ENCODE peak calls at places on chromosomes 3 and 15, in eight cellular contexts. One of them, this sample, is unnamed.

GRCh38 chr15:69725210-69725609 is 272.6 kb downstream of the RPLP1 start:
- DNase-seq in SK-N-SH: no peak
- DNase-seq in stomach: no peak
- DNase-seq in endothelial cell: no peak
- DNase-seq in stimulated activated naive CD8-positive, alpha-beta T cell treated with anti-CD3 and anti-CD28 coated beads, Interleukin-15, Interleukin-2, amounts not matched to agents 100 U/mL and 50 U/mL, for 24 hours: no peak
- DNase-seq in thoracic aorta: no peak
- DNase-seq in glutamatergic neuron: no peak
- DNase-seq in activated CD8-positive, alpha-beta memory T cell treated with anti-CD3 and anti-CD28 coated beads for 1 hour: no peak
- DNase-seq in this sample: no peak

GRCh38 chr15:58227706-58228543 is 89.7 kb downstream of the AQP9 start:
- DNase-seq in thoracic aorta: peak; percentile 44
- DNase-seq in stimulated activated naive CD8-positive, alpha-beta T cell treated with anti-CD3 and anti-CD28 coated beads, Interleukin-15, Interleukin-2, amounts not matched to agents 100 U/mL and 50 U/mL, for 24 hours: peak; percentile 76
- DNase-seq in stomach: peak; percentile 78
- DNase-seq in endothelial cell: peak; percentile 79
- DNase-seq in activated CD8-positive, alpha-beta memory T cell treated with anti-CD3 and anti-CD28 coated beads for 1 hour: peak; percentile 43
- DNase-seq in glutamatergic neuron: peak; percentile 81
- DNase-seq in SK-N-SH: peak; percentile 62
- DNase-seq in this sample: peak; percentile 80

GRCh38 chr3:69326821-69327433 is 59.0 kb downstream of the FRMD4B start:
- DNase-seq in SK-N-SH: no peak
- DNase-seq in activated CD8-positive, alpha-beta memory T cell treated with anti-CD3 and anti-CD28 coated beads for 1 hour: no peak
- DNase-seq in thoracic aorta: no peak
- DNase-seq in endothelial cell: no peak
- DNase-seq in stimulated activated naive CD8-positive, alpha-beta T cell treated with anti-CD3 and anti-CD28 coated beads, Interleukin-15, Interleukin-2, amounts not matched to agents 100 U/mL and 50 U/mL, for 24 hours: peak; percentile 54
- DNase-seq in stomach: no peak
- DNase-seq in glutamatergic neuron: no peak
- DNase-seq in this sample: no peak

GRCh38 chr15:29924750-29925149 is 102.5 kb upstream of the TJP1 start:
- DNase-seq in stimulated activated naive CD8-positive, alpha-beta T cell treated with anti-CD3 and anti-CD28 coated beads, Interleukin-15, Interleukin-2, amounts not matched to agents 100 U/mL and 50 U/mL, for 24 hours: no peak
- DNase-seq in stomach: no peak
- DNase-seq in glutamatergic neuron: no peak
- DNase-seq in thoracic aorta: no peak
- DNase-seq in endothelial cell: peak; percentile 56
- DNase-seq in activated CD8-positive, alpha-beta memory T cell treated with anti-CD3 and anti-CD28 coated beads for 1 hour: no peak
- DNase-seq in SK-N-SH: no peak
- DNase-seq in this sample: no peak

GRCh38 chr15:66452971-66453580 is 44.5 kb downstream of the SNAPC5 start:
- DNase-seq in stimulated activated naive CD8-positive, alpha-beta T cell treated with anti-CD3 and anti-CD28 coated beads, Interleukin-15, Interleukin-2, amounts not matched to agents 100 U/mL and 50 U/mL, for 24 hours: no peak
- DNase-seq in SK-N-SH: no peak
- DNase-seq in glutamatergic neuron: no peak
- DNase-seq in stomach: no peak
- DNase-seq in thoracic aorta: no peak
- DNase-seq in activated CD8-positive, alpha-beta memory T cell treated with anti-CD3 and anti-CD28 coated beads for 1 hour: no peak
- DNase-seq in endothelial cell: no peak
- DNase-seq in this sample: peak; percentile 19

GRCh38 chr3:78086150-78086549 is 1046.3 kb downstream of the ROBO2 start:
- DNase-seq in stimulated activated naive CD8-positive, alpha-beta T cell treated with anti-CD3 and anti-CD28 coated beads, Interleukin-15, Interleukin-2, amounts not matched to agents 100 U/mL and 50 U/mL, for 24 hours: no peak
- DNase-seq in stomach: no peak
- DNase-seq in thoracic aorta: no peak
- DNase-seq in activated CD8-positive, alpha-beta memory T cell treated with anti-CD3 and anti-CD28 coated beads for 1 hour: no peak
- DNase-seq in SK-N-SH: no peak
- DNase-seq in glutamatergic neuron: no peak
- DNase-seq in endothelial cell: no peak
- DNase-seq in this sample: no peak

GRCh38 chr3:130834476-130834875 is 59.4 kb upstream of the ATP2C1 start:
- DNase-seq in endothelial cell: no peak
- DNase-seq in SK-N-SH: no peak
- DNase-seq in stimulated activated naive CD8-positive, alpha-beta T cell treated with anti-CD3 and anti-CD28 coated beads, Interleukin-15, Interleukin-2, amounts not matched to agents 100 U/mL and 50 U/mL, for 24 hours: no peak
- DNase-seq in activated CD8-positive, alpha-beta memory T cell treated with anti-CD3 and anti-CD28 coated beads for 1 hour: no peak
- DNase-seq in glutamatergic neuron: no peak
- DNase-seq in thoracic aorta: no peak
- DNase-seq in stomach: no peak
- DNase-seq in this sample: no peak

GRCh38 chr3:73007992-73008712 is 11.5 kb downstream of the PPP4R2 start:
- DNase-seq in stimulated activated naive CD8-positive, alpha-beta T cell treated with anti-CD3 and anti-CD28 coated beads, Interleukin-15, Interleukin-2, amounts not matched to agents 100 U/mL and 50 U/mL, for 24 hours: no peak
- DNase-seq in thoracic aorta: no peak
- DNase-seq in endothelial cell: no peak
- DNase-seq in glutamatergic neuron: no peak
- DNase-seq in SK-N-SH: no peak
- DNase-seq in stomach: no peak
- DNase-seq in activated CD8-positive, alpha-beta memory T cell treated with anti-CD3 and anti-CD28 coated beads for 1 hour: no peak
- DNase-seq in this sample: no peak

GRCh38 chr15:44215594-44215993 is 20.5 kb upstream of the FRMD5 start:
- DNase-seq in activated CD8-positive, alpha-beta memory T cell treated with anti-CD3 and anti-CD28 coated beads for 1 hour: no peak
- DNase-seq in endothelial cell: no peak
- DNase-seq in glutamatergic neuron: no peak
- DNase-seq in thoracic aorta: no peak
- DNase-seq in stomach: no peak
- DNase-seq in SK-N-SH: no peak
- DNase-seq in stimulated activated naive CD8-positive, alpha-beta T cell treated with anti-CD3 and anti-CD28 coated beads, Interleukin-15, Interleukin-2, amounts not matched to agents 100 U/mL and 50 U/mL, for 24 hours: no peak
- DNase-seq in this sample: no peak

GRCh38 chr3:8443829-8444791 is 57.5 kb upstream of the LMCD1 start:
- DNase-seq in stimulated activated naive CD8-positive, alpha-beta T cell treated with anti-CD3 and anti-CD28 coated beads, Interleukin-15, Interleukin-2, amounts not matched to agents 100 U/mL and 50 U/mL, for 24 hours: no peak
- DNase-seq in SK-N-SH: peak; percentile 76
- DNase-seq in stomach: peak; percentile 94
- DNase-seq in activated CD8-positive, alpha-beta memory T cell treated with anti-CD3 and anti-CD28 coated beads for 1 hour: no peak
- DNase-seq in thoracic aorta: peak; percentile 88
- DNase-seq in glutamatergic neuron: peak; percentile 46
- DNase-seq in endothelial cell: peak; percentile 87
- DNase-seq in this sample: peak; percentile 60

GRCh38 chr3:160720123-160720746 is 35.8 kb upstream of the PPM1L start:
- DNase-seq in stimulated activated naive CD8-positive, alpha-beta T cell treated with anti-CD3 and anti-CD28 coated beads, Interleukin-15, Interleukin-2, amounts not matched to agents 100 U/mL and 50 U/mL, for 24 hours: no peak
- DNase-seq in SK-N-SH: no peak
- DNase-seq in activated CD8-positive, alpha-beta memory T cell treated with anti-CD3 and anti-CD28 coated beads for 1 hour: no peak
- DNase-seq in glutamatergic neuron: no peak
- DNase-seq in stomach: no peak
- DNase-seq in endothelial cell: no peak
- DNase-seq in thoracic aorta: no peak
- DNase-seq in this sample: no peak

GRCh38 chr3:73255609-73256029 is 194.2 kb downstream of the EBLN2 start:
- DNase-seq in stimulated activated naive CD8-positive, alpha-beta T cell treated with anti-CD3 and anti-CD28 coated beads, Interleukin-15, Interleukin-2, amounts not matched to agents 100 U/mL and 50 U/mL, for 24 hours: no peak
- DNase-seq in activated CD8-positive, alpha-beta memory T cell treated with anti-CD3 and anti-CD28 coated beads for 1 hour: no peak
- DNase-seq in endothelial cell: no peak
- DNase-seq in SK-N-SH: peak; percentile 25
- DNase-seq in stomach: peak; percentile 53
- DNase-seq in thoracic aorta: no peak
- DNase-seq in glutamatergic neuron: no peak
- DNase-seq in this sample: no peak

GRCh38 chr3:81726132-81726531 is 35.3 kb downstream of the GBE1 start:
- DNase-seq in activated CD8-positive, alpha-beta memory T cell treated with anti-CD3 and anti-CD28 coated beads for 1 hour: no peak
- DNase-seq in stomach: no peak
- DNase-seq in thoracic aorta: no peak
- DNase-seq in SK-N-SH: no peak
- DNase-seq in stimulated activated naive CD8-positive, alpha-beta T cell treated with anti-CD3 and anti-CD28 coated beads, Interleukin-15, Interleukin-2, amounts not matched to agents 100 U/mL and 50 U/mL, for 24 hours: no peak
- DNase-seq in glutamatergic neuron: no peak
- DNase-seq in endothelial cell: no peak
- DNase-seq in this sample: no peak

GRCh38 chr3:138348107-138348949 is at the start of gene MRAS:
- DNase-seq in activated CD8-positive, alpha-beta memory T cell treated with anti-CD3 and anti-CD28 coated beads for 1 hour: peak; percentile 1
- DNase-seq in stimulated activated naive CD8-positive, alpha-beta T cell treated with anti-CD3 and anti-CD28 coated beads, Interleukin-15, Interleukin-2, amounts not matched to agents 100 U/mL and 50 U/mL, for 24 hours: peak; percentile 44
- DNase-seq in SK-N-SH: peak; percentile 91
- DNase-seq in glutamatergic neuron: peak; percentile 78
- DNase-seq in endothelial cell: peak; percentile 69
- DNase-seq in stomach: peak; percentile 79
- DNase-seq in thoracic aorta: peak; percentile 38
- DNase-seq in this sample: peak; percentile 75

GRCh38 chr15:95973566-95974256 is 356.8 kb upstream of the NR2F2 start:
- DNase-seq in endothelial cell: no peak
- DNase-seq in stomach: no peak
- DNase-seq in SK-N-SH: no peak
- DNase-seq in glutamatergic neuron: no peak
- DNase-seq in activated CD8-positive, alpha-beta memory T cell treated with anti-CD3 and anti-CD28 coated beads for 1 hour: no peak
- DNase-seq in thoracic aorta: no peak
- DNase-seq in stimulated activated naive CD8-positive, alpha-beta T cell treated with anti-CD3 and anti-CD28 coated beads, Interleukin-15, Interleukin-2, amounts not matched to agents 100 U/mL and 50 U/mL, for 24 hours: no peak
- DNase-seq in this sample: no peak

GRCh38 chr15:81274932-81275341 is 49.0 kb downstream of the STARD5 start:
- DNase-seq in stomach: peak; percentile 80
- DNase-seq in thoracic aorta: no peak
- DNase-seq in activated CD8-positive, alpha-beta memory T cell treated with anti-CD3 and anti-CD28 coated beads for 1 hour: peak; percentile 78
- DNase-seq in endothelial cell: peak; percentile 85
- DNase-seq in SK-N-SH: peak; percentile 74
- DNase-seq in stimulated activated naive CD8-positive, alpha-beta T cell treated with anti-CD3 and anti-CD28 coated beads, Interleukin-15, Interleukin-2, amounts not matched to agents 100 U/mL and 50 U/mL, for 24 hours: peak; percentile 68
- DNase-seq in glutamatergic neuron: peak; percentile 85
- DNase-seq in this sample: peak; percentile 82

GRCh38 chr3:25665646-25666136 is 984 bp upstream of the TOP2B start:
- DNase-seq in endothelial cell: no peak
- DNase-seq in glutamatergic neuron: no peak
- DNase-seq in SK-N-SH: no peak
- DNase-seq in stomach: no peak
- DNase-seq in thoracic aorta: no peak
- DNase-seq in activated CD8-positive, alpha-beta memory T cell treated with anti-CD3 and anti-CD28 coated beads for 1 hour: no peak
- DNase-seq in stimulated activated naive CD8-positive, alpha-beta T cell treated with anti-CD3 and anti-CD28 coated beads, Interleukin-15, Interleukin-2, amounts not matched to agents 100 U/mL and 50 U/mL, for 24 hours: no peak
- DNase-seq in this sample: peak; percentile 71

GRCh38 chr3:130975251-130975650 is 51.4 kb downstream of the ASTE1 start:
- DNase-seq in glutamatergic neuron: no peak
- DNase-seq in SK-N-SH: no peak
- DNase-seq in stimulated activated naive CD8-positive, alpha-beta T cell treated with anti-CD3 and anti-CD28 coated beads, Interleukin-15, Interleukin-2, amounts not matched to agents 100 U/mL and 50 U/mL, for 24 hours: no peak
- DNase-seq in endothelial cell: no peak
- DNase-seq in activated CD8-positive, alpha-beta memory T cell treated with anti-CD3 and anti-CD28 coated beads for 1 hour: no peak
- DNase-seq in stomach: no peak
- DNase-seq in thoracic aorta: no peak
- DNase-seq in this sample: no peak

GRCh38 chr15:64453689-64454037 is 6.7 kb upstream of the ZNF609 start:
- DNase-seq in activated CD8-positive, alpha-beta memory T cell treated with anti-CD3 and anti-CD28 coated beads for 1 hour: no peak
- DNase-seq in stomach: no peak
- DNase-seq in glutamatergic neuron: no peak
- DNase-seq in thoracic aorta: no peak
- DNase-seq in endothelial cell: no peak
- DNase-seq in stimulated activated naive CD8-positive, alpha-beta T cell treated with anti-CD3 and anti-CD28 coated beads, Interleukin-15, Interleukin-2, amounts not matched to agents 100 U/mL and 50 U/mL, for 24 hours: no peak
- DNase-seq in SK-N-SH: no peak
- DNase-seq in this sample: no peak

GRCh38 chr15:43440721-43441281 is 52.2 kb downstream of the TP53BP1 start:
- DNase-seq in endothelial cell: no peak
- DNase-seq in stimulated activated naive CD8-positive, alpha-beta T cell treated with anti-CD3 and anti-CD28 coated beads, Interleukin-15, Interleukin-2, amounts not matched to agents 100 U/mL and 50 U/mL, for 24 hours: peak; percentile 21
- DNase-seq in activated CD8-positive, alpha-beta memory T cell treated with anti-CD3 and anti-CD28 coated beads for 1 hour: no peak
- DNase-seq in SK-N-SH: peak; percentile 43
- DNase-seq in stomach: no peak
- DNase-seq in thoracic aorta: peak; percentile 5
- DNase-seq in glutamatergic neuron: no peak
- DNase-seq in this sample: peak; percentile 89

GRCh38 chr3:108234387-108234957 is 12.2 kb upstream of the IFT57 start:
- DNase-seq in stimulated activated naive CD8-positive, alpha-beta T cell treated with anti-CD3 and anti-CD28 coated beads, Interleukin-15, Interleukin-2, amounts not matched to agents 100 U/mL and 50 U/mL, for 24 hours: no peak
- DNase-seq in SK-N-SH: peak; percentile 39
- DNase-seq in glutamatergic neuron: peak; percentile 34
- DNase-seq in endothelial cell: no peak
- DNase-seq in stomach: no peak
- DNase-seq in activated CD8-positive, alpha-beta memory T cell treated with anti-CD3 and anti-CD28 coated beads for 1 hour: no peak
- DNase-seq in thoracic aorta: no peak
- DNase-seq in this sample: no peak

GRCh38 chr15:57692709-57693108 is 13.8 kb upstream of the POLR2M start:
- DNase-seq in endothelial cell: no peak
- DNase-seq in thoracic aorta: no peak
- DNase-seq in stomach: no peak
- DNase-seq in stimulated activated naive CD8-positive, alpha-beta T cell treated with anti-CD3 and anti-CD28 coated beads, Interleukin-15, Interleukin-2, amounts not matched to agents 100 U/mL and 50 U/mL, for 24 hours: no peak
- DNase-seq in activated CD8-positive, alpha-beta memory T cell treated with anti-CD3 and anti-CD28 coated beads for 1 hour: no peak
- DNase-seq in glutamatergic neuron: no peak
- DNase-seq in SK-N-SH: no peak
- DNase-seq in this sample: no peak

GRCh38 chr3:143362115-143362992 is 242.8 kb downstream of the CHST2 start:
- DNase-seq in thoracic aorta: no peak
- DNase-seq in endothelial cell: no peak
- DNase-seq in SK-N-SH: no peak
- DNase-seq in stomach: no peak
- DNase-seq in glutamatergic neuron: no peak
- DNase-seq in stimulated activated naive CD8-positive, alpha-beta T cell treated with anti-CD3 and anti-CD28 coated beads, Interleukin-15, Interleukin-2, amounts not matched to agents 100 U/mL and 50 U/mL, for 24 hours: no peak
- DNase-seq in activated CD8-positive, alpha-beta memory T cell treated with anti-CD3 and anti-CD28 coated beads for 1 hour: no peak
- DNase-seq in this sample: no peak

GRCh38 chr15:66294932-66295235 is 1.5 kb downstream of the DIS3L start:
- DNase-seq in SK-N-SH: no peak
- DNase-seq in endothelial cell: no peak
- DNase-seq in stomach: no peak
- DNase-seq in glutamatergic neuron: no peak
- DNase-seq in activated CD8-positive, alpha-beta memory T cell treated with anti-CD3 and anti-CD28 coated beads for 1 hour: no peak
- DNase-seq in stimulated activated naive CD8-positive, alpha-beta T cell treated with anti-CD3 and anti-CD28 coated beads, Interleukin-15, Interleukin-2, amounts not matched to agents 100 U/mL and 50 U/mL, for 24 hours: no peak
- DNase-seq in thoracic aorta: no peak
- DNase-seq in this sample: no peak

GRCh38 chr3:172461530-172462138 is 13.4 kb upstream of the GHSR start:
- DNase-seq in activated CD8-positive, alpha-beta memory T cell treated with anti-CD3 and anti-CD28 coated beads for 1 hour: no peak
- DNase-seq in SK-N-SH: peak; percentile 55
- DNase-seq in stimulated activated naive CD8-positive, alpha-beta T cell treated with anti-CD3 and anti-CD28 coated beads, Interleukin-15, Interleukin-2, amounts not matched to agents 100 U/mL and 50 U/mL, for 24 hours: no peak
- DNase-seq in thoracic aorta: no peak
- DNase-seq in endothelial cell: no peak
- DNase-seq in glutamatergic neuron: no peak
- DNase-seq in stomach: no peak
- DNase-seq in this sample: peak; percentile 10

GRCh38 chr3:30170681-30171438 is 435.5 kb upstream of the TGFBR2 start:
- DNase-seq in thoracic aorta: no peak
- DNase-seq in SK-N-SH: no peak
- DNase-seq in endothelial cell: no peak
- DNase-seq in stomach: no peak
- DNase-seq in stimulated activated naive CD8-positive, alpha-beta T cell treated with anti-CD3 and anti-CD28 coated beads, Interleukin-15, Interleukin-2, amounts not matched to agents 100 U/mL and 50 U/mL, for 24 hours: no peak
- DNase-seq in glutamatergic neuron: no peak
- DNase-seq in activated CD8-positive, alpha-beta memory T cell treated with anti-CD3 and anti-CD28 coated beads for 1 hour: no peak
- DNase-seq in this sample: no peak

GRCh38 chr3:55487376-55488241 is 503 bp upstream of the WNT5A start:
- DNase-seq in activated CD8-positive, alpha-beta memory T cell treated with anti-CD3 and anti-CD28 coated beads for 1 hour: no peak
- DNase-seq in SK-N-SH: peak; percentile 74
- DNase-seq in endothelial cell: peak; percentile 39
- DNase-seq in stimulated activated naive CD8-positive, alpha-beta T cell treated with anti-CD3 and anti-CD28 coated beads, Interleukin-15, Interleukin-2, amounts not matched to agents 100 U/mL and 50 U/mL, for 24 hours: peak; percentile 3
- DNase-seq in stomach: no peak
- DNase-seq in thoracic aorta: no peak
- DNase-seq in glutamatergic neuron: peak; percentile 54
- DNase-seq in this sample: peak; percentile 17

GRCh38 chr3:9754678-9755077 is 4.9 kb downstream of the OGG1 start:
- DNase-seq in endothelial cell: no peak
- DNase-seq in glutamatergic neuron: no peak
- DNase-seq in thoracic aorta: no peak
- DNase-seq in SK-N-SH: no peak
- DNase-seq in stimulated activated naive CD8-positive, alpha-beta T cell treated with anti-CD3 and anti-CD28 coated beads, Interleukin-15, Interleukin-2, amounts not matched to agents 100 U/mL and 50 U/mL, for 24 hours: no peak
- DNase-seq in activated CD8-positive, alpha-beta memory T cell treated with anti-CD3 and anti-CD28 coated beads for 1 hour: no peak
- DNase-seq in stomach: no peak
- DNase-seq in this sample: no peak

GRCh38 chr3:43736558-43736995 is 45.8 kb downstream of the ABHD5 start:
- DNase-seq in SK-N-SH: no peak
- DNase-seq in endothelial cell: no peak
- DNase-seq in glutamatergic neuron: no peak
- DNase-seq in stomach: no peak
- DNase-seq in activated CD8-positive, alpha-beta memory T cell treated with anti-CD3 and anti-CD28 coated beads for 1 hour: no peak
- DNase-seq in stimulated activated naive CD8-positive, alpha-beta T cell treated with anti-CD3 and anti-CD28 coated beads, Interleukin-15, Interleukin-2, amounts not matched to agents 100 U/mL and 50 U/mL, for 24 hours: no peak
- DNase-seq in thoracic aorta: no peak
- DNase-seq in this sample: no peak

GRCh38 chr15:83498801-83499200 is 51.7 kb downstream of the SH3GL3 start:
- DNase-seq in activated CD8-positive, alpha-beta memory T cell treated with anti-CD3 and anti-CD28 coated beads for 1 hour: no peak
- DNase-seq in SK-N-SH: no peak
- DNase-seq in thoracic aorta: no peak
- DNase-seq in stomach: no peak
- DNase-seq in stimulated activated naive CD8-positive, alpha-beta T cell treated with anti-CD3 and anti-CD28 coated beads, Interleukin-15, Interleukin-2, amounts not matched to agents 100 U/mL and 50 U/mL, for 24 hours: no peak
- DNase-seq in glutamatergic neuron: no peak
- DNase-seq in endothelial cell: peak; percentile 36
- DNase-seq in this sample: no peak

GRCh38 chr3:55296035-55296434 is 191.1 kb downstream of the WNT5A start:
- DNase-seq in endothelial cell: no peak
- DNase-seq in glutamatergic neuron: no peak
- DNase-seq in thoracic aorta: no peak
- DNase-seq in stimulated activated naive CD8-positive, alpha-beta T cell treated with anti-CD3 and anti-CD28 coated beads, Interleukin-15, Interleukin-2, amounts not matched to agents 100 U/mL and 50 U/mL, for 24 hours: no peak
- DNase-seq in activated CD8-positive, alpha-beta memory T cell treated with anti-CD3 and anti-CD28 coated beads for 1 hour: no peak
- DNase-seq in SK-N-SH: no peak
- DNase-seq in stomach: no peak
- DNase-seq in this sample: no peak

GRCh38 chr3:123706871-123707270 is 122.0 kb upstream of the HACD2 start:
- DNase-seq in endothelial cell: no peak
- DNase-seq in thoracic aorta: no peak
- DNase-seq in stomach: no peak
- DNase-seq in SK-N-SH: no peak
- DNase-seq in activated CD8-positive, alpha-beta memory T cell treated with anti-CD3 and anti-CD28 coated beads for 1 hour: no peak
- DNase-seq in glutamatergic neuron: no peak
- DNase-seq in stimulated activated naive CD8-positive, alpha-beta T cell treated with anti-CD3 and anti-CD28 coated beads, Interleukin-15, Interleukin-2, amounts not matched to agents 100 U/mL and 50 U/mL, for 24 hours: no peak
- DNase-seq in this sample: no peak

GRCh38 chr15:89813381-89814111 is 1.1 kb downstream of the ANPEP start:
- DNase-seq in thoracic aorta: no peak
- DNase-seq in endothelial cell: no peak
- DNase-seq in SK-N-SH: peak; percentile 51
- DNase-seq in stimulated activated naive CD8-positive, alpha-beta T cell treated with anti-CD3 and anti-CD28 coated beads, Interleukin-15, Interleukin-2, amounts not matched to agents 100 U/mL and 50 U/mL, for 24 hours: no peak
- DNase-seq in glutamatergic neuron: no peak
- DNase-seq in stomach: no peak
- DNase-seq in activated CD8-positive, alpha-beta memory T cell treated with anti-CD3 and anti-CD28 coated beads for 1 hour: no peak
- DNase-seq in this sample: no peak

GRCh38 chr15:69758810-69759410 is 306.3 kb downstream of the RPLP1 start:
- DNase-seq in endothelial cell: no peak
- DNase-seq in thoracic aorta: no peak
- DNase-seq in glutamatergic neuron: no peak
- DNase-seq in stomach: peak; percentile 64
- DNase-seq in stimulated activated naive CD8-positive, alpha-beta T cell treated with anti-CD3 and anti-CD28 coated beads, Interleukin-15, Interleukin-2, amounts not matched to agents 100 U/mL and 50 U/mL, for 24 hours: peak; percentile 85
- DNase-seq in activated CD8-positive, alpha-beta memory T cell treated with anti-CD3 and anti-CD28 coated beads for 1 hour: peak; percentile 69
- DNase-seq in SK-N-SH: no peak
- DNase-seq in this sample: peak; percentile 20

This sample was measured in globus pallidus.